ENCODE peak calls at places on chromosomes 7 and 10, in five cellular contexts. Q is breast epithelium, A is HCT116, I is IMR-90, G is astrocyte of the spinal cord. C is an unnamed sample.

GRCh38 chr10:116774728-116775151 is 32.4 kb upstream of the HSPA12A start:
- DNase-seq in I (no peak), Q (peak), G (no peak), A (no peak), C (peak)

GRCh38 chr7:158193446-158193845 is 394.2 kb downstream of the PTPRN2 start:
- DNase-seq in G (no peak), A (no peak), Q (no peak), I (no peak), C (no peak)

GRCh38 chr10:44982114-44982460 is 3.5 kb upstream of the DEPP1 start:
- DNase-seq in Q (no peak), G (peak), A (no peak), I (no peak), C (no peak)

GRCh38 chr7:105680505-105681187 is 99.4 kb upstream of the EFCAB10 start:
- DNase-seq in G (no peak), I (no peak), Q (no peak), A (no peak), C (no peak)

GRCh38 chr10:75508239-75508813 is 76.9 kb downstream of the LRMDA start:
- DNase-seq in G (peak), A (no peak), I (peak), Q (no peak), C (no peak)

GRCh38 chr10:21194510-21194993 is 297.4 kb upstream of the NEBL start:
- DNase-seq in I (no peak), Q (peak), A (peak), G (peak), C (peak)

GRCh38 chr10:58180633-58181032 is 87.1 kb downstream of the IPMK start:
- DNase-seq in A (no peak), I (peak), Q (no peak), G (no peak), C (no peak)

GRCh38 chr10:18713077-18713476 is 53.8 kb downstream of the ARL5B start:
- DNase-seq in I (peak), Q (peak), A (no peak), G (peak), C (no peak)

GRCh38 chr7:96319444-96319843 is 2.5 kb downstream of the SLC25A13 start:
- DNase-seq in A (no peak), I (no peak), G (no peak), Q (no peak), C (no peak)

GRCh38 chr7:44547536-44548221 is 6.5 kb upstream of the NPC1L1 start:
- DNase-seq in G (peak), Q (no peak), I (no peak), A (no peak), C (no peak)

GRCh38 chr10:7133270-7133669 is 277.6 kb downstream of the SFMBT2 start:
- DNase-seq in I (no peak), A (no peak), G (peak), Q (no peak), C (no peak)

GRCh38 chr7:90931996-90932912 is 332.0 kb upstream of the FZD1 start:
- DNase-seq in A (no peak), I (no peak), Q (no peak), G (peak), C (no peak)

GRCh38 chr10:119259345-119259744 is 52.0 kb downstream of the GRK5 start:
- DNase-seq in A (no peak), G (no peak), I (no peak), Q (no peak), C (no peak)

GRCh38 chr10:27240891-27241639 is 468 bp upstream of the ACBD5 start:
- DNase-seq in G (peak), I (no peak), A (no peak), Q (no peak), C (peak)

GRCh38 chr10:110994406-110994805 is 75.0 kb downstream of the SHOC2 start:
- DNase-seq in Q (no peak), A (no peak), I (no peak), G (no peak), C (no peak)

GRCh38 chr7:140673063-140673769 is 471 bp downstream of the ADCK2 start:
- DNase-seq in A (no peak), G (no peak), Q (peak), I (no peak), C (peak)

GRCh38 chr7:55325371-55325792 is 39.8 kb upstream of the LANCL2 start:
- DNase-seq in I (peak), Q (no peak), G (peak), A (no peak), C (no peak)

GRCh38 chr10:11165591-11166543 is 148.2 kb downstream of the CELF2 start:
- DNase-seq in I (no peak), Q (no peak), G (no peak), A (no peak), C (peak)

GRCh38 chr7:128938524-128939074 is 872 bp downstream of the IRF5 start:
- DNase-seq in Q (no peak), I (no peak), G (no peak), A (no peak), C (no peak)

GRCh38 chr7:152335900-152336571 is 99.8 kb downstream of the KMT2C start:
- DNase-seq in Q (no peak), A (no peak), G (peak), I (no peak), C (no peak)

GRCh38 chr10:13830385-13830784 is 243.6 kb downstream of the PRPF18 start:
- DNase-seq in G (no peak), Q (no peak), A (no peak), I (no peak), C (no peak)

GRCh38 chr10:34360984-34361383 is 454.1 kb downstream of the PARD3 start:
- DNase-seq in A (no peak), G (no peak), I (no peak), Q (no peak), C (no peak)

GRCh38 chr7:140212100-140212881 is 35.5 kb upstream of the KDM7A start:
- DNase-seq in I (peak), Q (no peak), G (no peak), A (no peak), C (no peak)

GRCh38 chr10:84177541-84178386 is 4.2 kb downstream of the GPR15LG start:
- DNase-seq in G (no peak), A (no peak), I (no peak), Q (no peak), C (no peak)

GRCh38 chr10:119305860-119306513 is 98.6 kb downstream of the GRK5 start:
- DNase-seq in G (peak), I (peak), Q (peak), A (peak), C (no peak)

GRCh38 chr10:34522542-34522941 is 292.6 kb downstream of the PARD3 start:
- DNase-seq in I (peak), Q (no peak), A (no peak), G (peak), C (no peak)

GRCh38 chr7:95993420-95993819 is 221.1 kb downstream of the DYNC1I1 start:
- DNase-seq in A (no peak), Q (no peak), I (no peak), G (no peak), C (no peak)

GRCh38 chr7:98206451-98207330 is 4.5 kb upstream of the BHLHA15 start:
- DNase-seq in Q (no peak), A (no peak), I (no peak), G (no peak), C (no peak)

GRCh38 chr7:31776616-31777015 is 89.6 kb downstream of the PPP1R17 start:
- DNase-seq in A (no peak), I (peak), G (peak), Q (no peak), C (no peak)

GRCh38 chr7:98314469-98314868 is 33.0 kb downstream of the BRI3 start:
- DNase-seq in I (peak), Q (no peak), G (peak), A (no peak), C (no peak)

GRCh38 chr7:3112499-3113134 is 69.0 kb upstream of the CARD11 start:
- DNase-seq in G (no peak), A (no peak), I (no peak), Q (no peak), C (no peak)

GRCh38 chr10:50506861-50507573 is 116.7 kb downstream of the SGMS1 start:
- DNase-seq in Q (no peak), A (no peak), I (no peak), G (no peak), C (peak)

GRCh38 chr10:794382-794956 is 105.0 kb upstream of the DIP2C start:
- DNase-seq in A (no peak), G (peak), I (peak), Q (no peak), C (peak)

GRCh38 chr7:45917658-45918057 is 3.4 kb downstream of the IGFBP3 start:
- DNase-seq in Q (peak), I (peak), G (peak), A (no peak), C (peak)

GRCh38 chr10:127977368-127978009 is 70.6 kb downstream of the PTPRE start:
- DNase-seq in G (peak), I (peak), A (no peak), Q (no peak), C (peak)

GRCh38 chr10:67107670-67108069 is 181.8 kb downstream of the LRRTM3 start:
- DNase-seq in G (no peak), I (no peak), Q (no peak), A (no peak), C (no peak)

GRCh38 chr7:111677848-111678247 is 115.6 kb upstream of the IMMP2L start:
- DNase-seq in A (no peak), G (peak), I (no peak), Q (no peak), C (no peak)
- TF ChIP-seq CTCF in A (no peak), G (no peak), I (no peak), Q (no peak), C (no peak)

DNA sequence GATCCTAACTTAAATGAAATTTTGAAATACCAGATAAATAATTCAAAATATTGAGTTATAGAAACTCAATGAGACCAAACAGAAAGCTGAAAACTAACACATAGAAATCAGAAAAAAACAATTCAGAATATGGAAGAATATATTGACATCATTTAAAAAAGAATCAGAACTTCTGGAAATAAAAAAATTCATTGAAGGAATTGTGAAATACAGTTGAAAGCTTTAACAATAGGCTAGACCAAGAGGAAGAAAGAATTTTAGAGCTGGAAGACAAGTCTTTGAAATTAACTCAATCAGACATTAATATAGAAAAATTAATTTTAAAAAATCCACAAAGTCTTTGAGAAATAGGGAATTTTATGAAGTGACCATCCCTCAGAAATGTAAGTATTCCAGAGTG is 36.8 kb upstream of the AKR1C1 start:
- DNase-seq in I (no peak), G (no peak), Q (no peak), A (no peak), C (no peak)
- TF ChIP-seq CTCF in I (no peak), G (no peak), Q (no peak), A (no peak), C (no peak)

GRCh38 chr7:134552105-134552504 is 3.2 kb downstream of the AKR1B15 start:
- DNase-seq in I (peak), G (no peak), Q (no peak), A (no peak), C (no peak)
- TF ChIP-seq CTCF in I (peak), G (peak), Q (no peak), A (peak), C (no peak)

GRCh38 chr10:132793213-132793612 is 7.3 kb upstream of the NKX6-2 start:
- DNase-seq in Q (no peak), I (no peak), A (no peak), G (no peak), C (no peak)

GRCh38 chr10:132790934-132791829 is 5.2 kb upstream of the NKX6-2 start:
- DNase-seq in I (no peak), Q (no peak), A (no peak), G (no peak), C (no peak)

GRCh38 chr10:132792796-132793195 is 6.8 kb upstream of the NKX6-2 start:
- DNase-seq in I (no peak), Q (no peak), A (no peak), G (no peak), C (no peak)

GRCh38 chr10:132796846-132797245 is 10.9 kb upstream of the NKX6-2 start:
- DNase-seq in I (no peak), A (no peak), Q (no peak), G (no peak), C (no peak)

DNA sequence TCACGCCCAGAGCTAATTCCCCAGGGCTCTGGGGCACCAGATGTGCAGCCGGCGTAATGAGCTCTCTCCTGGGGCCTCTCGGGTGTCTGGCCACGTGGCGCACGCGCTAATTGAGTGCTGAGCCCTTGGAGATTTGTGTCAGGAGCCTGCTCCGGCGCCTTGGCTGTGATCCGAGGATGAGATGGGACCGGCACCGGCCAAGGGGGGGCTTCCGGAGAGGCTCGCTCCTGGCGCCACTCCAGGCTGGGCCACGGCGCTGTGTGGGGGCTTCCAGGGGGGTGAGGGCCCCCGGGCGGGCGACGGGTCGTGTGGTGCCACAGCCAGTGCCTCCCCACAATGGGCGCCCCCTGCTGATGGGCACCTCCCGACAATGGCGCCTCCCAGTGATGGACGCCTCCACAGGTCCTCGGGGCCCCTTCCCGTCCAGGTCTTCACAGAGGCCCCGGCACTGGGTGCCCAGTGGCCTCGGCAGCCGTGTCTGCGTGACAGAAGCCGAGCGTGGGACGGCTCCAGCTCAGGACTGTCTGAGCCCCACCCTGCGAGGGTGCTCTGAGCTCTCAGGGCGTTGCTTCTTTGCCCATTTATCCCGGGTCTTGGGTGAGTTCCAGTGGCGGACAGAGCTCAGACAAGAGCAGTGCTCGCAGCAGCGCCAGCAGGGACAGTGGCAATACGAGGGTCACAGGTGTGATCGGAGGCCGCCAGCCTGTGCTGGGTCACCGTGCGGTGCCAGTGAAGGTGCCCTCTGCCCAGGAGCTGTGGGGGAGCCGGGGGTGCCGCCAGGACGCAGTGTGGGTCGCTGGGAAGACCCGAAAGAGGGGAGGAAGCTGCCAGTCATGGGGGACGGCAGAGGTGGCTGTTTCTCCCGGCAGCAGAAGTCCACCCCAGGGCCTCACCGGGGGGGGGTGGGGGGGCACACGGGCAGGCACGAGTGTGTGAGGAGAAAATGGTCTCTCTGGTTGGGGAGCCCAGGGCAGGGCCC is 8.2 kb upstream of the NKX6-2 start:
- DNase-seq in G (no peak), A (no peak), I (no peak), Q (no peak), C (no peak)
- TF ChIP-seq CTCF in G (no peak), A (no peak), I (peak), Q (no peak), C (no peak)

GRCh38 chr10:113953505-113954272 is 90.0 kb upstream of the ADRB1 start:
- DNase-seq in A (no peak), G (no peak), I (no peak), Q (no peak), C (no peak)
- TF ChIP-seq CTCF in A (peak), G (peak), I (no peak), Q (no peak), C (no peak)

GRCh38 chr7:101898019-101898575 is 80.7 kb downstream of the CUX1 start:
- DNase-seq in G (no peak), A (no peak), I (no peak), Q (no peak), C (no peak)

GRCh38 chr7:101899616-101900015 is 82.2 kb downstream of the CUX1 start:
- DNase-seq in A (no peak), G (no peak), I (no peak), Q (no peak), C (no peak)

GRCh38 chr7:101902680-101903504 is 85.5 kb downstream of the CUX1 start:
- DNase-seq in Q (no peak), I (no peak), G (no peak), A (no peak), C (no peak)

GRCh38 chr7:101901661-101902491 is 84.5 kb downstream of the CUX1 start:
- DNase-seq in Q (no peak), A (no peak), G (peak), I (peak), C (no peak)

GRCh38 chr7:101900103-101900502 is 82.7 kb downstream of the CUX1 start:
- DNase-seq in I (no peak), Q (no peak), G (no peak), A (no peak), C (no peak)
- TF ChIP-seq CTCF in I (no peak), Q (no peak), G (peak), A (no peak), C (no peak)

DNA sequence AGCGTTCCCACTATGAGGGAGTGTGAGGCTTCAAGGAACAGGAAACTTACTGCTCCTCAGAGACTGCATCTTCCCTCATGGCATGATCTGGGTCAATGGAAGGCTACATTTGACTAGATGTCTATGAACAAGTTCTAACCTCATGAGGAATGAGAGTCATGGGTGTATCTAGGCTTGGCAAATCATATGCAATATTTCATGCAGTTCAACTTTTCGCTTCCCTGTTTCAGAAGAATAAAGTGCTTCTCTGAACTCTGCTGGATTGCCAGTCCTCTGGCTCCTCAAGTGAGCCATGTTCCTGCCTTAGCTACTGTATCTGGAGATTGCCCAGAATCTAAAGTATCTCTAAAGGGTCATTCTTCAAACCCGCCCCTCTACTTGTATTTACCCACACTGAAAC is 54.3 kb upstream of the SEMA3A start:
- DNase-seq in G (no peak), A (no peak), Q (no peak), I (no peak), C (no peak)
- TF ChIP-seq CTCF in G (no peak), A (no peak), Q (no peak), I (no peak), C (no peak)

GRCh38 chr10:70292016-70292415 is 8.2 kb upstream of the NPFFR1 start:
- DNase-seq in A (no peak), G (no peak), I (no peak), Q (no peak), C (no peak)
- TF ChIP-seq CTCF in A (no peak), G (no peak), I (no peak), Q (no peak), C (no peak)